ENCODE peak calls at places on chromosomes 11 and 22, in six cellular contexts. U is tibial artery, E is GM23338, Q is DND-41, R is fibroblast of villous mesenchyme, I is A673. F is an unnamed sample.

GRCh38 chr11:73623651-73624050 is 22.7 kb upstream of the PLEKHB1 start:
- DNase-seq in E (no peak), R (no peak), Q (no peak), U (no peak), I (no peak), F (peak; percentile 62)

GRCh38 chr22:20143883-20144665 is 6.8 kb downstream of the CCDC188 start:
- DNase-seq in I (no peak), R (no peak), E (no peak), U (no peak), Q (no peak), F (no peak)

GRCh38 chr11:103380031-103380430 is 270.8 kb downstream of the DYNC2H1 start:
- DNase-seq in U (no peak), R (peak; percentile 29), E (no peak), I (no peak), Q (no peak), F (no peak)

GRCh38 chr22:25602924-25603323 is 38.4 kb downstream of the GRK3 start:
- DNase-seq in U (no peak), R (no peak), E (no peak), I (no peak), Q (no peak), F (no peak)

GRCh38 chr11:13010737-13011342 is 1.7 kb downstream of the RASSF10 start:
- DNase-seq in E (peak; percentile 51), R (no peak), U (no peak), I (no peak), Q (no peak), F (no peak)

GRCh38 chr22:37196539-37197450 is 8.7 kb upstream of the C1QTNF6 start:
- DNase-seq in E (no peak), I (peak; percentile 17), Q (no peak), R (peak; percentile 91), U (peak; percentile 86), F (no peak)

GRCh38 chr11:19576054-19576453 is 136.6 kb upstream of the NAV2 start:
- DNase-seq in U (no peak), E (no peak), Q (no peak), R (no peak), I (no peak), F (no peak)

GRCh38 chr11:12754582-12755250 is 80.5 kb downstream of the TEAD1 start:
- DNase-seq in E (no peak), R (no peak), U (no peak), Q (no peak), I (no peak), F (no peak)

GRCh38 chr11:2581931-2582435 is 117.8 kb downstream of the KCNQ1OT1 start:
- DNase-seq in Q (peak; percentile 1), U (peak; percentile 9), E (no peak), R (no peak), I (no peak), F (no peak)

GRCh38 chr11:2300290-2300935 is 1.3 kb downstream of the C11orf21 start:
- DNase-seq in R (no peak), Q (peak; percentile 6), I (no peak), E (no peak), U (no peak), F (no peak)

GRCh38 chr22:24120029-24120428 is 61.3 kb upstream of the SUSD2 start:
- DNase-seq in U (no peak), R (no peak), E (no peak), Q (no peak), I (no peak), F (no peak)

GRCh38 chr22:48112687-48113521 is 1350.5 kb downstream of the TBC1D22A start:
- DNase-seq in U (no peak), I (peak; percentile 63), Q (no peak), R (no peak), E (no peak), F (no peak)

GRCh38 chr11:130588471-130588870 is 140.0 kb downstream of the ADAMTS15 start:
- DNase-seq in E (no peak), R (no peak), Q (no peak), U (no peak), I (no peak), F (no peak)

GRCh38 chr22:50151571-50152537 is 18.7 kb upstream of the PANX2 start:
- DNase-seq in I (no peak), E (peak; percentile 66), Q (no peak), R (no peak), U (no peak), F (no peak)

GRCh38 chr22:42207918-42208317 is 62.5 kb downstream of the TCF20 start:
- DNase-seq in U (no peak), E (no peak), Q (no peak), R (no peak), I (no peak), F (no peak)

GRCh38 chr11:132078230-132078629 is 707.8 kb downstream of the NTM start:
- DNase-seq in Q (no peak), E (no peak), R (no peak), I (no peak), U (no peak), F (no peak)

GRCh38 chr11:83566948-83567347 is 280.8 kb upstream of the CCDC90B start:
- DNase-seq in U (no peak), I (peak; percentile 85), R (peak; percentile 56), Q (no peak), E (no peak), F (no peak)

GRCh38 chr11:62295504-62295903 is 3.4 kb downstream of the SCGB1D4 start:
- DNase-seq in I (peak; percentile 33), R (peak; percentile 34), U (no peak), Q (peak; percentile 36), E (peak; percentile 47), F (peak; percentile 37)

GRCh38 chr11:126282361-126282741 is 542 bp upstream of the TIRAP start:
- DNase-seq in E (peak; percentile 74), R (peak; percentile 33), U (peak; percentile 43), Q (no peak), I (peak; percentile 44), F (peak; percentile 56)

GRCh38 chr22:38481162-38481870 is 13.4 kb downstream of the KDELR3 start:
- DNase-seq in Q (no peak), R (peak; percentile 74), I (no peak), U (no peak), E (no peak), F (no peak)

GRCh38 chr11:26820739-26821138 is 98.9 kb upstream of the SLC5A12 start:
- DNase-seq in I (no peak), U (no peak), R (peak; percentile 94), Q (no peak), E (no peak), F (no peak)

GRCh38 chr11:118908931-118909618 is 16.7 kb downstream of the BCL9L start:
- DNase-seq in E (peak; percentile 80), R (peak; percentile 97), I (peak; percentile 96), U (peak; percentile 78), Q (no peak), F (no peak)

GRCh38 chr11:125207866-125208425 is 43.4 kb downstream of the PKNOX2 start:
- DNase-seq in Q (no peak), E (no peak), U (no peak), I (no peak), R (no peak), F (no peak)

GRCh38 chr11:6599884-6600390 is 3.5 kb downstream of the RRP8 start:
- DNase-seq in Q (no peak), R (no peak), U (no peak), I (no peak), E (no peak), F (no peak)

GRCh38 chr22:37175414-37176144 is 12.5 kb downstream of the C1QTNF6 start:
- DNase-seq in Q (no peak), I (no peak), U (no peak), R (no peak), E (no peak), F (no peak)

GRCh38 chr11:8080674-8081590 is at the start of gene TUB:
- DNase-seq in Q (no peak), E (peak; percentile 86), R (peak; percentile 7), U (no peak), I (peak; percentile 2), F (no peak)

DNA sequence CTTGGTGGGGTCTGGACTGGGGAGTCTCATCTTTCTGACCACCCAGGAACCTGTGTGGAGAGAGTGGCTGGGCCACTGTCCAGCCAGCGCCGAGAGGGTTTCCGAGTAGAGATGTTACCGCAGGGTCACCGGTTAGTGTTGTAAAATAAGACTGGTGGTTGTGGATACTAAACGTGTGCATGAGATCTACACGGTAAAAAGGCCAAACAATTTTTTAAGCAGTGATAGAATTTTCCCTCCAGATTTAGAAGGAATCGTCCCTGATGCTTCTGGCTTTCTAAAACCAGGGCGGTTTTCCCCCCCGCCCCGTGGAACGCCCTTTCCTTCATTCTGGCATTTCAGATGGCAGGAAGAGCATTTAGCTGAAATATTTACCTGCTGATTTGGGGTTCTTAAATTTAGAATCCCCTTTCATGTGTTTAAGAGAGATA is 72.6 kb upstream of the PPARA start:
- DNase-seq in R (peak; percentile 45), Q (no peak), E (no peak), U (peak; percentile 31), I (peak; percentile 52), F (no peak)
- H3K4me3 ChIP-seq in R (peak overlapping the region; percentile 93), Q (no peak overlapping the region), E (peak overlapping the region; percentile 26), U (peak overlapping the region; percentile 90), I (peak overlapping the region; percentile 85), F (no peak overlapping the region)

DNA sequence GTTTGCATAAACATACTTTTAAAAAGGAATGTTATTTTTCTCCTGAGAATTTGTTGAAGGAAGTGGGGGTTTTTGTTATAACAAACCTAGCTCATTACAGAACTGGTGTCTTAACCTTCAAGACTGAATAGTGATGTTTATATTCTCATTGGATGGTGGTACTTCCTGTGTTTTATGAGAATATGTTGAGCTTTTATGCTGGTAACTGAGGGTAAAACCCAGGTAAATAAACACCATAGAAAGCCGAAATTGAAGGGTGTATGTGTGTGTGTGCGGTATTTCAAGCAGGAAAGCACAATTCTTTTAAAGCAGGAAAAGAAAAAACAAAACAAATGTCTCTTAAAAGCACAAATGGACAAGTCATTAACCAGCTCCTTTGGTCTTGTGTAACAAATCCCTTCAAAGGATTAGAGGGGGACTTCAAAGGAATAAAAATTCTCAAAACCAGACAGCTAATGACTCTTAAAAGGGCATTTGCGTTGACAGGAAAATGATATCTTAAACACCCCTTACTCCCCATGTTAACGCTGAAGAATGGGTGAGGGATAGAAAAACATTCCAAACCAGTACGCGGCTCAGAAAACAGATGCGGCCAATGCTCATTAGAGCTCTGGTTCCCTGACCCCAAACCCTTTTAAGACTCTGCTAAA is 23.8 kb downstream of the LMO2 start:
- DNase-seq in U (no peak), Q (no peak), I (peak; percentile 63), E (peak; percentile 40), R (no peak), F (no peak)
- H3K4me3 ChIP-seq in U (peak overlapping the region; percentile 52), Q (no peak overlapping the region), I (peak overlapping the region; percentile 76), E (peak overlapping the region; percentile 72), R (no peak overlapping the region), F (no peak overlapping the region)

GRCh38 chr11:72519220-72519881 is 85.0 kb upstream of the CLPB start:
- DNase-seq in E (no peak), R (peak; percentile 34), U (no peak), Q (peak; percentile 42), I (no peak), F (no peak)
- H3K4me3 ChIP-seq in E (no peak overlapping the region), R (peak overlapping the region; percentile 49), U (peak overlapping the region; percentile 16), Q (peak overlapping the region; percentile 23), I (peak overlapping the region; percentile 1), F (no peak overlapping the region)

GRCh38 chr11:120773501-120774031 is 250.3 kb upstream of the TBCEL start:
- DNase-seq in I (no peak), Q (no peak), E (no peak), U (no peak), R (peak; percentile 24), F (no peak)

GRCh38 chr11:120778692-120779490 is 245.0 kb upstream of the TBCEL start:
- DNase-seq in I (no peak), U (no peak), Q (no peak), R (no peak), E (peak; percentile 46), F (no peak)

GRCh38 chr11:120774591-120775386 is 249.1 kb upstream of the TBCEL start:
- DNase-seq in I (no peak), Q (no peak), E (no peak), R (no peak), U (no peak), F (no peak)

GRCh38 chr11:120775986-120776682 is 247.8 kb upstream of the TBCEL start:
- DNase-seq in U (no peak), E (peak; percentile 75), I (no peak), R (no peak), Q (no peak), F (no peak)

GRCh38 chr11:120776683-120777010 is 247.3 kb upstream of the TBCEL start:
- DNase-seq in Q (no peak), U (no peak), I (no peak), E (no peak), R (no peak), F (no peak)
- H3K4me3 ChIP-seq in Q (no peak overlapping the region), U (no peak overlapping the region), I (no peak overlapping the region), E (no peak overlapping the region), R (no peak overlapping the region), F (no peak overlapping the region)